ENCODE peak calls at places on chromosome 12, in eight cellular contexts. One of them, this sample, is unnamed.
A peak's percentile ranks its signal among the peaks of the same experiment; 100 is the strongest.

GRCh38 chr12:55974308-55974724 is 438 bp downstream of the RAB5B start:
- DNase-seq in Peyer's patch: no peak
- DNase-seq in CD8-positive, alpha-beta memory T cell: no peak
- DNase-seq in lower lobe of right lung: peak; percentile 78
- DNase-seq in cardiac muscle cell: peak; percentile 76
- DNase-seq in substantia nigra: no peak
- DNase-seq in tibial artery: no peak
- DNase-seq in foreskin keratinocyte: peak; percentile 36
- DNase-seq in this sample: peak; percentile 50

GRCh38 chr12:87728936-87729593 is 300.1 kb downstream of the C12orf50 start:
- DNase-seq in Peyer's patch: no peak
- DNase-seq in lower lobe of right lung: no peak
- DNase-seq in foreskin keratinocyte: no peak
- DNase-seq in cardiac muscle cell: no peak
- DNase-seq in CD8-positive, alpha-beta memory T cell: no peak
- DNase-seq in tibial artery: no peak
- DNase-seq in substantia nigra: no peak
- DNase-seq in this sample: no peak

GRCh38 chr12:9273276-9273675 is 65.1 kb upstream of the PZP start:
- DNase-seq in CD8-positive, alpha-beta memory T cell: no peak
- DNase-seq in substantia nigra: no peak
- DNase-seq in tibial artery: no peak
- DNase-seq in lower lobe of right lung: no peak
- DNase-seq in cardiac muscle cell: no peak
- DNase-seq in foreskin keratinocyte: peak; percentile 34
- DNase-seq in Peyer's patch: no peak
- DNase-seq in this sample: no peak

GRCh38 chr12:2769866-2770533 is 24.8 kb upstream of the FKBP4 start:
- DNase-seq in lower lobe of right lung: no peak
- DNase-seq in foreskin keratinocyte: no peak
- DNase-seq in substantia nigra: no peak
- DNase-seq in CD8-positive, alpha-beta memory T cell: no peak
- DNase-seq in Peyer's patch: no peak
- DNase-seq in cardiac muscle cell: no peak
- DNase-seq in tibial artery: no peak
- DNase-seq in this sample: no peak

GRCh38 chr12:92803921-92804320 is 101.1 kb downstream of the PLEKHG7 start:
- DNase-seq in substantia nigra: no peak
- DNase-seq in lower lobe of right lung: no peak
- DNase-seq in cardiac muscle cell: no peak
- DNase-seq in Peyer's patch: no peak
- DNase-seq in CD8-positive, alpha-beta memory T cell: no peak
- DNase-seq in tibial artery: no peak
- DNase-seq in foreskin keratinocyte: no peak
- DNase-seq in this sample: no peak

GRCh38 chr12:120090626-120091295 is 25.8 kb downstream of the RAB35 start:
- DNase-seq in CD8-positive, alpha-beta memory T cell: no peak
- DNase-seq in Peyer's patch: peak; percentile 46
- DNase-seq in substantia nigra: no peak
- DNase-seq in lower lobe of right lung: no peak
- DNase-seq in foreskin keratinocyte: no peak
- DNase-seq in tibial artery: no peak
- DNase-seq in cardiac muscle cell: no peak
- DNase-seq in this sample: no peak

GRCh38 chr12:119410396-119410795 is 75.9 kb downstream of the CCDC60 start:
- DNase-seq in lower lobe of right lung: no peak
- DNase-seq in CD8-positive, alpha-beta memory T cell: no peak
- DNase-seq in foreskin keratinocyte: no peak
- DNase-seq in substantia nigra: no peak
- DNase-seq in cardiac muscle cell: peak; percentile 43
- DNase-seq in Peyer's patch: no peak
- DNase-seq in tibial artery: no peak
- DNase-seq in this sample: no peak

GRCh38 chr12:26198742-26199141 is 3.4 kb downstream of the SSPN start:
- DNase-seq in CD8-positive, alpha-beta memory T cell: no peak
- DNase-seq in Peyer's patch: no peak
- DNase-seq in foreskin keratinocyte: peak; percentile 43
- DNase-seq in tibial artery: no peak
- DNase-seq in substantia nigra: no peak
- DNase-seq in cardiac muscle cell: no peak
- DNase-seq in lower lobe of right lung: no peak
- DNase-seq in this sample: no peak

GRCh38 chr12:69985656-69986055 is 160.6 kb downstream of the MYRFL start:
- DNase-seq in CD8-positive, alpha-beta memory T cell: no peak
- DNase-seq in cardiac muscle cell: no peak
- DNase-seq in Peyer's patch: peak; percentile 78
- DNase-seq in tibial artery: no peak
- DNase-seq in lower lobe of right lung: no peak
- DNase-seq in substantia nigra: no peak
- DNase-seq in foreskin keratinocyte: no peak
- DNase-seq in this sample: no peak

GRCh38 chr12:4700621-4701026 is 19.6 kb upstream of the GALNT8 start:
- DNase-seq in lower lobe of right lung: peak; percentile 49
- DNase-seq in foreskin keratinocyte: no peak
- DNase-seq in substantia nigra: peak; percentile 8
- DNase-seq in Peyer's patch: no peak
- DNase-seq in cardiac muscle cell: peak; percentile 15
- DNase-seq in CD8-positive, alpha-beta memory T cell: no peak
- DNase-seq in tibial artery: no peak
- DNase-seq in this sample: no peak

GRCh38 chr12:57832966-57833365 is 13.6 kb downstream of the CTDSP2 start:
- DNase-seq in Peyer's patch: no peak
- DNase-seq in CD8-positive, alpha-beta memory T cell: no peak
- DNase-seq in cardiac muscle cell: peak; percentile 28
- DNase-seq in lower lobe of right lung: no peak
- DNase-seq in tibial artery: peak; percentile 63
- DNase-seq in foreskin keratinocyte: no peak
- DNase-seq in substantia nigra: no peak
- DNase-seq in this sample: no peak

GRCh38 chr12:5154091-5154490 is 110.4 kb downstream of the KCNA5 start:
- DNase-seq in CD8-positive, alpha-beta memory T cell: no peak
- DNase-seq in substantia nigra: no peak
- DNase-seq in lower lobe of right lung: no peak
- DNase-seq in cardiac muscle cell: peak; percentile 59
- DNase-seq in foreskin keratinocyte: no peak
- DNase-seq in tibial artery: no peak
- DNase-seq in Peyer's patch: no peak
- DNase-seq in this sample: no peak

GRCh38 chr12:101299931-101300330 is 20.0 kb downstream of the UTP20 start:
- DNase-seq in Peyer's patch: no peak
- DNase-seq in foreskin keratinocyte: no peak
- DNase-seq in tibial artery: no peak
- DNase-seq in cardiac muscle cell: no peak
- DNase-seq in substantia nigra: peak; percentile 1
- DNase-seq in CD8-positive, alpha-beta memory T cell: no peak
- DNase-seq in lower lobe of right lung: no peak
- DNase-seq in this sample: no peak

GRCh38 chr12:58443273-58443980 is 476.9 kb downstream of the LRIG3 start:
- DNase-seq in tibial artery: no peak
- DNase-seq in CD8-positive, alpha-beta memory T cell: no peak
- DNase-seq in cardiac muscle cell: peak; percentile 13
- DNase-seq in substantia nigra: no peak
- DNase-seq in lower lobe of right lung: no peak
- DNase-seq in Peyer's patch: no peak
- DNase-seq in foreskin keratinocyte: no peak
- DNase-seq in this sample: no peak

GRCh38 chr12:45674583-45674982 is 54.9 kb upstream of the ARID2 start:
- DNase-seq in substantia nigra: no peak
- DNase-seq in Peyer's patch: no peak
- DNase-seq in CD8-positive, alpha-beta memory T cell: no peak
- DNase-seq in lower lobe of right lung: peak; percentile 76
- DNase-seq in cardiac muscle cell: no peak
- DNase-seq in tibial artery: peak; percentile 78
- DNase-seq in foreskin keratinocyte: peak; percentile 90
- DNase-seq in this sample: no peak

GRCh38 chr12:111404362-111405148 is 1.2 kb upstream of the SH2B3 start:
- DNase-seq in tibial artery: peak; percentile 73
- DNase-seq in Peyer's patch: no peak
- DNase-seq in foreskin keratinocyte: no peak
- DNase-seq in cardiac muscle cell: no peak
- DNase-seq in substantia nigra: no peak
- DNase-seq in CD8-positive, alpha-beta memory T cell: peak; percentile 35
- DNase-seq in lower lobe of right lung: peak; percentile 61
- DNase-seq in this sample: no peak

GRCh38 chr12:108967869-108968540 is 52.9 kb downstream of the SVOP start:
- DNase-seq in substantia nigra: no peak
- DNase-seq in CD8-positive, alpha-beta memory T cell: no peak
- DNase-seq in Peyer's patch: no peak
- DNase-seq in tibial artery: no peak
- DNase-seq in cardiac muscle cell: peak; percentile 18
- DNase-seq in foreskin keratinocyte: peak; percentile 17
- DNase-seq in lower lobe of right lung: no peak
- DNase-seq in this sample: no peak

GRCh38 chr12:104933778-104934177 is 24.3 kb downstream of the SLC41A2 start:
- DNase-seq in tibial artery: no peak
- DNase-seq in Peyer's patch: no peak
- DNase-seq in CD8-positive, alpha-beta memory T cell: no peak
- DNase-seq in cardiac muscle cell: no peak
- DNase-seq in substantia nigra: no peak
- DNase-seq in lower lobe of right lung: no peak
- DNase-seq in foreskin keratinocyte: no peak
- DNase-seq in this sample: no peak

GRCh38 chr12:109530301-109530685 is 43.0 kb downstream of the MMAB start:
- DNase-seq in substantia nigra: no peak
- DNase-seq in Peyer's patch: peak; percentile 4
- DNase-seq in foreskin keratinocyte: no peak
- DNase-seq in cardiac muscle cell: no peak
- DNase-seq in lower lobe of right lung: peak; percentile 10
- DNase-seq in CD8-positive, alpha-beta memory T cell: no peak
- DNase-seq in tibial artery: no peak
- DNase-seq in this sample: no peak

GRCh38 chr12:95882080-95882479 is 23.3 kb downstream of the SNRPF start:
- DNase-seq in cardiac muscle cell: no peak
- DNase-seq in tibial artery: no peak
- DNase-seq in substantia nigra: no peak
- DNase-seq in Peyer's patch: no peak
- DNase-seq in foreskin keratinocyte: no peak
- DNase-seq in CD8-positive, alpha-beta memory T cell: no peak
- DNase-seq in lower lobe of right lung: no peak
- DNase-seq in this sample: no peak

GRCh38 chr12:87931764-87932163 is 97.4 kb downstream of the C12orf50 start:
- DNase-seq in foreskin keratinocyte: peak; percentile 20
- DNase-seq in lower lobe of right lung: no peak
- DNase-seq in CD8-positive, alpha-beta memory T cell: no peak
- DNase-seq in cardiac muscle cell: no peak
- DNase-seq in Peyer's patch: no peak
- DNase-seq in substantia nigra: no peak
- DNase-seq in tibial artery: no peak
- DNase-seq in this sample: no peak

DNA sequence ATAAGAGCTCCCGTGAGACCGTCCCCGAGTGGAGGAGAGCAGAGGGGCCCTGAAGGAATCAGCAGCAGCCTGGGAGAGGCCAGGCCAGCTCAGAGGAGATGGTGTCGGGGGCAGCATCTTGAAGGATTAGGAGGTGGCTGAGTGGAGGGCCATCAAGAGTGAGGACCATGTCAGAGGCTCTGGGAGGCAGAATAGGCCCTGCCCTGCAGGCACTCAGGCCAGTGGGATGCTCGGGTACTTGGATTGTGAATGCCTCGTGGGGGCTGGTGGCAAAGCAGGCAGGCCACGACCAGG is 47.7 kb downstream of the IL31 start:
- DNase-seq in foreskin keratinocyte: no peak
- DNase-seq in Peyer's patch: no peak
- DNase-seq in CD8-positive, alpha-beta memory T cell: no peak
- DNase-seq in substantia nigra: no peak
- DNase-seq in tibial artery: no peak
- DNase-seq in lower lobe of right lung: peak; percentile 20
- DNase-seq in cardiac muscle cell: no peak
- DNase-seq in this sample: no peak
- H3K27ac ChIP-seq in foreskin keratinocyte: no peak overlapping the region
- H3K27ac ChIP-seq in Peyer's patch: peak overlapping the region; percentile 12
- H3K27ac ChIP-seq in CD8-positive, alpha-beta memory T cell: no peak overlapping the region
- H3K27ac ChIP-seq in substantia nigra: no peak overlapping the region
- H3K27ac ChIP-seq in tibial artery: no peak overlapping the region
- H3K27ac ChIP-seq in lower lobe of right lung: no peak overlapping the region
- H3K27ac ChIP-seq in cardiac muscle cell: no peak overlapping the region
- H3K27ac ChIP-seq in this sample: no peak overlapping the region

DNA sequence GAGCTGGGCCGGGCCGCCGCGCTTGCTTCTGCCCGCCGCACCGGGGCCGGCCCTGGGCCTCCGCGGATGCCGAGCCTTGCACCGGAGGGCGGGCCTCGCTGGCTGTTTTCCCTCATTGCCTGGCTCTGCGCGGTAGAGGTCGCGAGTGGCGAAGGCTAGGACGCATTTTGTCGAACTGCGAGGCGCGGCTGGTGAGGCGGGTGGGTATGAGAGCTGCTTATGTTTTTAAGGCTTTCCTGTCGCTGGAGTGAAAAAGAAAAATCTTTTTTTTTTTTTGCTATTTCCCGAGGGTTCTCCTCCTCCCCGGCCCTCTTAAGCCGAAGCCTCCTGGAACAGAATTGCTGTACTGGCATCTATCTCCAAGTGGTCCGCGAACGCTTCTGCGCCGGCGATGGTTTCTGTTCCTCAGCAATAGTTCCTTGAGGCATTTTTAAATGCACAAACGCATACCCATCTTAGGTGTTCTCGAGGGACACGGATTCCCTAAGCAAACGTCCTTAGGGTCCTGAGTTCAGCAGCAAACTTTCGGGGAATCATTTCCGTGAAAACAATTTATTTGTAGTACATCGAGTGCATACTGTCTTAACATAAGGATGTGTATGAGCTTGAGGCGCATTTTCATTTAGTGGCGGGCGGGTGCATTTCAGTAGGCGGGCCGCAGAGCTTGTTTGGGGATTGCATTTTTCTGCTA is 631 bp downstream of the RESF1 start:
- DNase-seq in CD8-positive, alpha-beta memory T cell: peak; percentile 37
- DNase-seq in cardiac muscle cell: peak; percentile 58
- DNase-seq in lower lobe of right lung: peak; percentile 78
- DNase-seq in Peyer's patch: peak; percentile 83
- DNase-seq in substantia nigra: peak; percentile 63
- DNase-seq in tibial artery: peak; percentile 81
- DNase-seq in foreskin keratinocyte: peak; percentile 69
- DNase-seq in this sample: peak; percentile 77
- H3K27ac ChIP-seq in CD8-positive, alpha-beta memory T cell: peak overlapping the region; percentile 78
- H3K27ac ChIP-seq in cardiac muscle cell: peak overlapping the region; percentile 89
- H3K27ac ChIP-seq in lower lobe of right lung: peak overlapping the region; percentile 88
- H3K27ac ChIP-seq in Peyer's patch: peak overlapping the region; percentile 98
- H3K27ac ChIP-seq in substantia nigra: peak overlapping the region; percentile 70
- H3K27ac ChIP-seq in tibial artery: peak overlapping the region; percentile 83
- H3K27ac ChIP-seq in foreskin keratinocyte: peak overlapping the region; percentile 79
- H3K27ac ChIP-seq in this sample: peak overlapping the region; percentile 78

DNA sequence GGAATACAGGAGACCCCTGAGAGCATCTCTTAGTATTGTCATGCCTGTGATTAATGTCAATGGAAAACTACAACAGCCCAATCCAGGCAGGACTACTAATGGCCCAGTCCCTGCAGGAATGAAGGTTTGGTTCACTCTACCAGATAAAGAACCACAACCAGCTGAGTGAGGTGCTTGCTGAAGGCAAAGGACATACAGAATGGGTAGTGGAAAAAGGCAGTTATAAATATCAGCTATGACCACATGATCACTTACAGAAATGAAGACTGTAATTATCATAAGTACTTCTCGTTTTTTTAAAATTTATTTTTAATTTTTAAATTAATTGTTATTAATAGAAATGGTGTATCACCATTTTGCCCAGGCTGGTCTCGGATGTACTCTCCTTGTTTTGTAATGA is 17.2 kb upstream of the LPCAT3 start:
- DNase-seq in CD8-positive, alpha-beta memory T cell: no peak
- DNase-seq in cardiac muscle cell: no peak
- DNase-seq in foreskin keratinocyte: no peak
- DNase-seq in substantia nigra: no peak
- DNase-seq in lower lobe of right lung: no peak
- DNase-seq in tibial artery: no peak
- DNase-seq in Peyer's patch: no peak
- DNase-seq in this sample: no peak
- H3K27ac ChIP-seq in CD8-positive, alpha-beta memory T cell: no peak overlapping the region
- H3K27ac ChIP-seq in cardiac muscle cell: no peak overlapping the region
- H3K27ac ChIP-seq in foreskin keratinocyte: no peak overlapping the region
- H3K27ac ChIP-seq in substantia nigra: no peak overlapping the region
- H3K27ac ChIP-seq in lower lobe of right lung: no peak overlapping the region
- H3K27ac ChIP-seq in tibial artery: no peak overlapping the region
- H3K27ac ChIP-seq in Peyer's patch: no peak overlapping the region
- H3K27ac ChIP-seq in this sample: no peak overlapping the region

GRCh38 chr12:106084759-106085158 is 54.0 kb downstream of the NUAK1 start:
- DNase-seq in substantia nigra: no peak
- DNase-seq in tibial artery: no peak
- DNase-seq in CD8-positive, alpha-beta memory T cell: no peak
- DNase-seq in cardiac muscle cell: no peak
- DNase-seq in Peyer's patch: no peak
- DNase-seq in foreskin keratinocyte: no peak
- DNase-seq in lower lobe of right lung: no peak
- DNase-seq in this sample: no peak
- H3K27ac ChIP-seq in substantia nigra: peak overlapping the region; percentile 98
- H3K27ac ChIP-seq in tibial artery: peak overlapping the region; percentile 78
- H3K27ac ChIP-seq in CD8-positive, alpha-beta memory T cell: no peak overlapping the region
- H3K27ac ChIP-seq in cardiac muscle cell: peak overlapping the region; percentile 24
- H3K27ac ChIP-seq in Peyer's patch: no peak overlapping the region
- H3K27ac ChIP-seq in foreskin keratinocyte: no peak overlapping the region
- H3K27ac ChIP-seq in lower lobe of right lung: no peak overlapping the region
- H3K27ac ChIP-seq in this sample: peak overlapping the region; percentile 76

This sample was measured in caudate nucleus.